ENCODE peak calls at places on chromosomes 16 and 17, in ten cellular contexts. R is IMR-90; P is RWPE1; Z is upper lobe of right lung; U is CD8-positive, alpha-beta memory T cell; O is brain microvascular endothelial cell; S is dorsolateral prefrontal cortex; Q is tibial artery; Y is uterus; M is CD8-positive, alpha-beta T cell. N is an unnamed sample.

GRCh38 chr17:652310-652709 is 62.3 kb downstream of the VPS53 start:
- DNase-seq in Z (no peak), Q (peak; percentile 91), S (peak; percentile 65), R (no peak), Y (peak; percentile 87), O (no peak), M (no peak), P (no peak), U (no peak), N (no peak)

GRCh38 chr17:30495586-30495985 is 18.4 kb downstream of the GOSR1 start:
- DNase-seq in R (no peak), O (no peak), S (no peak), Y (no peak), Q (no peak), P (no peak), Z (no peak), U (no peak), M (no peak), N (peak; percentile 30)

GRCh38 chr17:35286120-35286781 is 43.4 kb downstream of the SLFN5 start:
- DNase-seq in Y (no peak), M (no peak), P (no peak), U (peak; percentile 15), R (peak; percentile 20), Q (no peak), O (no peak), Z (no peak), S (no peak), N (no peak)

GRCh38 chr17:17792551-17793377 is 44.0 kb downstream of the SREBF1 start:
- DNase-seq in U (peak; percentile 75), M (peak; percentile 46), Q (no peak), O (peak; percentile 53), Y (peak; percentile 67), Z (no peak), S (peak; percentile 76), P (no peak), R (peak; percentile 73), N (no peak)

GRCh38 chr17:58184308-58184985 is 8.1 kb upstream of the EPX start:
- DNase-seq in Y (no peak), R (peak; percentile 47), U (no peak), S (no peak), M (no peak), Q (no peak), Z (no peak), P (peak; percentile 91), O (peak; percentile 18), N (peak; percentile 30)

GRCh38 chr17:79837888-79838540 is 1.2 kb downstream of the CBX4 start:
- DNase-seq in Y (no peak), O (no peak), M (no peak), P (no peak), Z (no peak), R (no peak), Q (no peak), U (no peak), S (no peak), N (no peak)

GRCh38 chr16:57147381-57148191 is 38.3 kb downstream of the PSME3IP1 start:
- DNase-seq in Q (no peak), S (peak; percentile 42), O (no peak), P (no peak), R (peak; percentile 46), Z (no peak), M (no peak), Y (no peak), U (no peak), N (peak; percentile 41)

GRCh38 chr16:22634913-22635312 is 124.2 kb downstream of the NPIPB5 start:
- DNase-seq in Y (no peak), Q (no peak), S (peak; percentile 48), M (no peak), R (no peak), P (no peak), Z (no peak), O (no peak), U (no peak), N (no peak)

GRCh38 chr16:2235234-2235651 is 1.0 kb upstream of the DNASE1L2 start:
- DNase-seq in P (no peak), M (no peak), Q (no peak), S (no peak), Z (no peak), U (no peak), O (no peak), R (no peak), Y (no peak), N (no peak)

GRCh38 chr17:68134731-68135130 is 99.2 kb downstream of the KPNA2 start:
- DNase-seq in Q (no peak), Z (no peak), P (no peak), M (no peak), R (no peak), U (no peak), Y (no peak), O (no peak), S (no peak), N (no peak)

GRCh38 chr16:72021043-72021442 is 12.5 kb downstream of the DHODH start:
- DNase-seq in P (no peak), Y (no peak), Q (peak; percentile 51), O (no peak), M (no peak), Z (no peak), U (no peak), S (no peak), R (no peak), N (no peak)

GRCh38 chr16:71357681-71358080 is 842 bp upstream of the CALB2 start:
- DNase-seq in U (no peak), Y (no peak), O (no peak), P (no peak), M (no peak), Q (no peak), S (no peak), R (no peak), Z (no peak), N (peak; percentile 19)

GRCh38 chr16:69482410-69482951 is 58.1 kb downstream of the CYB5B start:
- DNase-seq in Z (no peak), O (peak; percentile 29), U (no peak), M (no peak), Y (peak; percentile 60), S (no peak), P (no peak), R (peak; percentile 27), Q (peak; percentile 84), N (peak; percentile 90)

GRCh38 chr16:81774348-81774747 is 4.7 kb upstream of the PLCG2 start:
- DNase-seq in S (no peak), Q (no peak), M (no peak), Y (no peak), U (no peak), Z (no peak), R (no peak), O (no peak), P (no peak), N (no peak)

GRCh38 chr16:287298-287811 is 4.4 kb downstream of the PDIA2 start:
- DNase-seq in P (no peak), S (no peak), R (no peak), Z (no peak), Y (no peak), M (no peak), Q (no peak), O (no peak), U (no peak), N (no peak)

GRCh38 chr16:69796285-69797118 is 34.4 kb downstream of the WWP2 start:
- DNase-seq in R (peak; percentile 77), U (peak; percentile 7), O (peak; percentile 47), Q (no peak), Y (peak; percentile 25), S (peak; percentile 37), Z (peak; percentile 36), M (no peak), P (peak; percentile 61), N (peak; percentile 67)

GRCh38 chr16:14303182-14303618 is 232.1 kb downstream of the MRTFB start:
- DNase-seq in M (no peak), Q (no peak), Z (no peak), U (no peak), Y (no peak), P (no peak), R (peak; percentile 36), S (no peak), O (no peak), N (peak; percentile 16)
- H3K27ac ChIP-seq in M (no peak overlapping the region), Q (peak overlapping the region; percentile 91), Z (no peak overlapping the region), U (no peak overlapping the region), Y (peak overlapping the region; percentile 71), P (peak overlapping the region; percentile 90), R (peak overlapping the region; percentile 67), S (no peak overlapping the region), O (no peak overlapping the region), N (peak overlapping the region; percentile 75)

DNA sequence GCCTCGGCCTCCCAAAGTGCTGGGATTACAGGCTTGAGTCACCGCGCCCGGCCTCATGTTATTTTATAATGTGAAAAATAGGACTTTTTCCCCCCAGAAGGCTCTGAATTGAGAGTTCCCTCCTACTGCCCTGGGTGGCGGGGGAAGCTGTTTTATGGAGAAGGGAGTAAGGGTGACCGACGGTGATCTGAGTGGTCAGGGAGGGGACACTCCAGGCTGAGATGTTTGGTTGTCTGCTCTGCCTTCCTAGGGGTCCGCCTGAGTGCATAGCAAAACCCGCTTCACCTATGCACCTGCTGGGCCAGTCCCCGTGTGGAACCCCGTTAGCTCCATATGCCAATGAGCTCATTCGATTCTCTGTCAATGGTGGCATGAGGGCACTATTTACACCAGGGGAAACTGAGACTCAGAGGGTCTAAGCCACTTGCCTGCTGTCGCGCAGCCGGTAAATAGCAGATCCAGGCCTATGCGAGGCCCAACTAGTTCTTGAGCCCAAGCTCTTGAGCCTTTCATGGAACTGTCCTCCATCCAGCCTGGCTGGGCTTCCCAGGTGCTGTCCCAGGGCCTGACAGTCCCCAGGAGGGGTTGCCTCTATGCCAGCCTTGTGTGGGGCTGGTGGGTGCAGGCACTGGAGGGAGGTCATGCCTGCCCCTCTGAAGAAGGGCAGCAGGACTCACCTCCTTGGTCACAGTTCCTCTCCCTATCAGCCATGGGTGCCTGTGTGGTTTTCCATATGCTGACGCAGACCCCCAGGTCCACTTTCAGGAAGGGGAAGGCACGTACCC is 1.7 kb upstream of the GJD3 start:
- DNase-seq in O (no peak), Z (peak; percentile 48), S (no peak), P (no peak), Y (no peak), R (no peak), Q (no peak), U (no peak), M (no peak), N (no peak)
- H3K27ac ChIP-seq in O (no peak overlapping the region), Z (no peak overlapping the region), S (no peak overlapping the region), P (no peak overlapping the region), Y (no peak overlapping the region), R (no peak overlapping the region), Q (no peak overlapping the region), U (no peak overlapping the region), M (no peak overlapping the region), N (no peak overlapping the region)

DNA sequence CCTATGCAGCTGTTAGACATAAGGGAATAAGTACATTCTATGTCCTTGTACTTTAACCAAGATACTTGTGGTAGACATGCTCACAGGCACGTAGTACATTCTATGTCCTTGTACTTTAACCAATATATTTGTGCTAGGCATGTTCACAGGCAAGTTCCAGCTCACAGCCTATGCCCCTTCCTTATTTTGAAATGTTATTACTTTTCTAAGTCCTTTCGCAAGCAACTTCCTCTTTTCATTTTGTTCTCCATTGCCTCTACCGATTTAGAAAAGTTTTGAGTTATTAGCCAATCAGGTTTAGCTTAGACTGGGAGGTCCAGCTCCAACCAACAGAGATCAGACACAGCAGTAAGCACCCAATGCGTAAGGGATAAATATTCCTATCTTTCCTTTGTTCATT is 60.1 kb upstream of the NUDT7 start:
- DNase-seq in M (no peak), Z (no peak), R (no peak), U (no peak), Q (no peak), S (no peak), Y (no peak), O (no peak), P (no peak), N (no peak)
- H3K27ac ChIP-seq in M (no peak overlapping the region), Z (no peak overlapping the region), R (no peak overlapping the region), U (no peak overlapping the region), Q (no peak overlapping the region), S (no peak overlapping the region), Y (no peak overlapping the region), O (no peak overlapping the region), P (no peak overlapping the region), N (no peak overlapping the region)

GRCh38 chr16:85195884-85196816 is 83.9 kb upstream of the CIBAR2 start:
- DNase-seq in R (no peak), P (no peak), Y (peak; percentile 71), Q (peak; percentile 86), M (no peak), U (no peak), O (no peak), Z (no peak), S (no peak), N (no peak)
- H3K27ac ChIP-seq in R (no peak overlapping the region), P (peak overlapping the region; percentile 43), Y (peak overlapping the region; percentile 73), Q (peak overlapping the region; percentile 74), M (no peak overlapping the region), U (no peak overlapping the region), O (no peak overlapping the region), Z (no peak overlapping the region), S (no peak overlapping the region), N (no peak overlapping the region)

N was measured in SJCRH30.